ENCODE peak calls at places on chromosomes 12 and 14, in four cellular contexts. B, Z, I and J are unnamed samples.

GRCh38 chr12:124567673-124568373 is 411 bp upstream of the NCOR2 start:
- DNase-seq in B (peak), Z (peak), I (no peak), J (no peak)

GRCh38 chr12:34338751-34339150 is 316.5 kb downstream of the ALG10 start:
- DNase-seq in B (no peak), Z (no peak), I (no peak), J (no peak)

GRCh38 chr14:58171090-58171489 is 19.1 kb upstream of the ARMH4 start:
- DNase-seq in B (peak), Z (peak), I (peak), J (no peak)

GRCh38 chr12:3077572-3078081 is 448 bp downstream of the TSPAN9 start:
- DNase-seq in B (no peak), Z (peak), I (no peak), J (no peak)

GRCh38 chr14:97267509-97267908 is 470.3 kb downstream of the VRK1 start:
- DNase-seq in B (no peak), Z (no peak), I (no peak), J (no peak)

GRCh38 chr14:54364555-54365415 is 32.0 kb upstream of the CDKN3 start:
- DNase-seq in B (peak), Z (peak), I (no peak), J (peak)

GRCh38 chr12:71664411-71665108 is 459 bp downstream of the THAP2 start:
- DNase-seq in B (no peak), Z (no peak), I (no peak), J (no peak)

GRCh38 chr12:15962760-15963159 is 51.6 kb downstream of the DERA start:
- DNase-seq in B (no peak), Z (no peak), I (no peak), J (no peak)

GRCh38 chr12:127928615-127929014 is 338.4 kb upstream of the TMEM132C start:
- DNase-seq in B (no peak), Z (no peak), I (no peak), J (no peak)

GRCh38 chr14:28769358-28769757 is 2.8 kb downstream of the FOXG1 start:
- DNase-seq in B (no peak), Z (no peak), I (no peak), J (no peak)

GRCh38 chr14:104117341-104118005 is 20.9 kb upstream of the KIF26A start:
- DNase-seq in B (no peak), Z (no peak), I (no peak), J (no peak)

GRCh38 chr12:69738351-69739286 is at the start of gene RAB3IP:
- DNase-seq in B (peak), Z (peak), I (peak), J (no peak)

GRCh38 chr12:69555461-69555860 is 29.8 kb upstream of the CCT2 start:
- DNase-seq in B (no peak), Z (no peak), I (no peak), J (no peak)

GRCh38 chr12:104740668-104741067 is 217.4 kb downstream of the SLC41A2 start:
- DNase-seq in B (no peak), Z (no peak), I (no peak), J (no peak)

GRCh38 chr14:89435527-89436273 is 18.7 kb upstream of the FOXN3 start:
- DNase-seq in B (no peak), Z (no peak), I (no peak), J (no peak)

GRCh38 chr12:1857086-1857485 is 36.7 kb downstream of the LRTM2 start:
- DNase-seq in B (no peak), Z (no peak), I (no peak), J (no peak)

GRCh38 chr12:59820594-59821011 is 224.8 kb downstream of the SLC16A7 start:
- DNase-seq in B (no peak), Z (no peak), I (no peak), J (no peak)

GRCh38 chr14:72513994-72514659 is 379.8 kb downstream of the DPF3 start:
- DNase-seq in B (peak), Z (no peak), I (no peak), J (no peak)

GRCh38 chr14:97888331-97888730 is 1091.1 kb downstream of the VRK1 start:
- DNase-seq in B (no peak), Z (no peak), I (no peak), J (peak)

GRCh38 chr12:59570134-59570533 is 25.7 kb upstream of the SLC16A7 start:
- DNase-seq in B (no peak), Z (no peak), I (no peak), J (no peak)

GRCh38 chr14:58829594-58829993 is 191.8 kb downstream of the DACT1 start:
- DNase-seq in B (no peak), Z (no peak), I (no peak), J (no peak)

GRCh38 chr12:50401383-50402155 is 884 bp downstream of the LARP4 start:
- DNase-seq in B (peak), Z (no peak), I (no peak), J (no peak)

GRCh38 chr12:79886917-79887519 is 47.9 kb downstream of the PPP1R12A start:
- DNase-seq in B (peak), Z (no peak), I (no peak), J (no peak)

GRCh38 chr14:38257500-38257899 is 1.6 kb upstream of the CLEC14A start:
- DNase-seq in B (peak), Z (no peak), I (no peak), J (no peak)

GRCh38 chr12:51219345-51219744 is 1.5 kb upstream of the POU6F1 start:
- DNase-seq in B (no peak), Z (no peak), I (no peak), J (no peak)

GRCh38 chr12:47491516-47491915 is 214.3 kb downstream of the RPAP3 start:
- DNase-seq in B (no peak), Z (no peak), I (no peak), J (no peak)

GRCh38 chr12:57242329-57242690 is 8.7 kb downstream of the STAC3 start:
- DNase-seq in B (no peak), Z (peak), I (no peak), J (no peak)

GRCh38 chr14:75981426-75981825 is 369 bp downstream of the TGFB3 start:
- DNase-seq in B (peak), Z (no peak), I (no peak), J (no peak)

GRCh38 chr12:50120953-50121352 is 8.9 kb downstream of the COX14 start:
- DNase-seq in B (no peak), Z (no peak), I (no peak), J (no peak)

GRCh38 chr12:96014932-96015599 is 18.9 kb upstream of the HAL start:
- DNase-seq in B (no peak), Z (no peak), I (no peak), J (no peak)

GRCh38 chr14:60488175-60488574 is 2.3 kb upstream of the C14orf39 start:
- DNase-seq in B (no peak), Z (no peak), I (no peak), J (no peak)

GRCh38 chr14:35533357-35534129 is 421 bp upstream of the INSM2 start:
- DNase-seq in B (peak), Z (no peak), I (no peak), J (no peak)

GRCh38 chr14:67785270-67786109 is 30.9 kb downstream of the ZFYVE26 start:
- DNase-seq in B (no peak), Z (no peak), I (no peak), J (no peak)

GRCh38 chr14:103512701-103513611 is 9.7 kb downstream of the CKB start:
- DNase-seq in B (peak), Z (peak), I (no peak), J (no peak)

DNA sequence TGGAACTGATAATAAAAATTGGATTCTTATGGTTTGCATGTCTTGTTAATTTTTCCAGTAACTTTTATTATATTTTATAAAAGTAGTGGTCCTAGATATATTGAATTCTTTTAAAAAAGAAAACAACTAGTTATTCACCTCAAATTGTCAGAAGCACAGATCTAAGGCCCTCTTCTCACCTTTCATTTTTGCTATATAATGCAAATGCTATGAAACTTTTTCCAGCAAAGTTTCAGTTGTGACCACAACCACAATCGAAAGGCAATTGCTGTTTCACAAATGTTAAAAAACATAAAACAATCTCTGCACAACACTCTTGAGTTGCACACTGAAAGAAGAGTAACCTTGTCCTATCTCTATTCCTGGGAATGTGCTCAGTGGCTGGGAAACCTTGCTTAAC is 479.8 kb upstream of the FLRT2 start:
- DNase-seq in B (no peak), Z (no peak), I (no peak), J (no peak)
- TF ChIP-seq POLR2A in B (no peak), Z (no peak), I (no peak), J (no peak)

DNA sequence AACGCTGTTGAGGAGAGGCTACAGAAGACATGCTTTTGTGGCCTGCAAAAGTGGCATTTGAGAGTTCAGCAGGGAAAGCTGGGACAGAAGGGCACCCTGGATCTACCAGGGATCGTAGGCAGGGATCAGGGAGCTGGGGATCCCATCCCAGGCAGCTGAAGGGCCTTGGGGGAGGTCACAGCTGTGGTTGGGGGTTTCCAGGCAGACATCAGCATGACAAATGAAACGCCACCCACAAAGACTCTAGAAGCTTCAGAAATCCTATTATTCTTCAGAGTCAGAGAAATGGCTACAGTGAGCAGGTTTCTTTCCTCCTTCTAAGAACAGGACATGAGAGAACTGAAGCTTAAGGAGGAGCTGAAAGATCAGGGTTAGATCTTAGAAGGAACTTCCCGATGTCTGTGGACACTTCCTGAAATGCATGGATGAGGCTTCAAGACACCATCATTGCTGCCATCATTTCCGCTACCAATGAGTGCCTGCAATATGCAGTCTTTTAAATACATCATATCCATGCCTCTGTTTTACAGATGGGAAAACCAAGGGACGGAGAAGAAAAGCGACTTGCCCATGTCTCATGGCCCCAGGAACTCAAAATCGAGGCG is 104.3 kb downstream of the RBM19 start:
- DNase-seq in B (no peak), Z (no peak), I (no peak), J (no peak)
- TF ChIP-seq POLR2AphosphoS5 in B (no peak), Z (no peak), I (peak), J (no peak)

DNA sequence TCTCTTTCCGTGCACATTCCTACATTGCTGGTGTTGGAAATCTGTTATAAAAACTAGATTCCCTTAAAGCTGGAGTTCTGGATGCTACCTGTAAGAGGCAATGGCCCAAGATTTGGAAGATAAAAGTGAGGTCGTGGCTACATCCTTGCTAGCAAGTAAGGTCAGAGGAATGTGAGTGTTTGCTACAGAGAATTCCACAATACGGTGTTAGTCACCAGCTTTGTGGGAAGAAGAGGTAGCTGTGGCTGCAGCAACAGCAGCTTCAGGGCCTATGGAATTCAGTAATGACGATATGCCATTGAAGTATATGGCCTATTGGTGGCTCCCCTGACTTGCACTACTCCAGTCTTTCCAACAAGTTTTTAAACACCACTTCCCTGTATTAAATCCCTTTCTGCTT is 227.7 kb upstream of the TMEM260 start:
- DNase-seq in B (no peak), Z (no peak), I (no peak), J (no peak)
- TF ChIP-seq POLR2A in B (no peak), Z (no peak), I (no peak), J (no peak)

GRCh38 chr14:100129161-100129589 is 30.3 kb downstream of the DEGS2 start:
- DNase-seq in B (peak), Z (no peak), I (no peak), J (no peak)
- TF ChIP-seq POLR2AphosphoS5 in B (no peak), Z (no peak), I (no peak), J (no peak)

DNA sequence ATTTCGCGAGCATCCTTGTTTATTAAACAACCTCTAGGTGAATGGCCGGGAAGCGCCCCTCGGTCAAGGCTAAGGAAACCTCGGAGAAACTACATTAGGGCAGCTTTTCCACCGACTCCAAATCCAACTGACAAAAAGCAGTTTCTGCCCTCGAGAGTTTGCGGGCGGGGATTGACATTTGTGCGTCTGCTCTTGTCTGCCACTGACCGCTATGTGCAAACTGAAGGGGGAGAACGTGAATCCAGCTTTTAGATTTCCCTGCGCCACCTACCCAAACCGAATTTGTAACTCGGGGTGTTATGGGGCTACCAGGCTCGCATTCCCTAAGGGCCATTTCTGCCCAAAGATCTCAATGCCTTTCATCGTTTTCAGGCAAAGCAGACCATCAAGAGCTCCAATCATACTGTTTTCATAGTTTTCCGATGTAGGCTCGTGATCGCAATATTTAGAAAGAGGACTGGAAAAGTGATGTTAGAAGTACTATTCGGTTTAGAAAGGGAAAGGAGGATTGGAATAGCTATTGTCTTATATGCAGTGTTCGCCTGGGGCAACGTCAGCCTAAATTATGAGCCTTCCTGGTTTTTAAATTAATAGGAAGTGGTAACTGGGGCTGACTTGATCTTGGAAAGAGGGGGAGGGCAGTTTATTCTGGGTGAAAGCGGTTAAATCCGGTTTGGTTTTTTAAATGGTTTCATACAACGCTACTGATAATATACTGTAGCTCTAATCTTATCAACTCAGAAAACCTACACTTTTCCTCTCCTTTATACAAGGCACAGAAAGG is 45.4 kb downstream of the BCAT1 start:
- DNase-seq in B (peak), Z (no peak), I (no peak), J (no peak)
- TF ChIP-seq POLR2A in B (no peak), Z (no peak), I (no peak), J (no peak)

GRCh38 chr14:74902941-74903705 is 19.9 kb downstream of the RPS6KL1 start:
- DNase-seq in B (no peak), Z (no peak), I (no peak), J (no peak)

GRCh38 chr14:74907744-74908143 is 15.3 kb downstream of the RPS6KL1 start:
- DNase-seq in B (no peak), Z (no peak), I (no peak), J (no peak)

GRCh38 chr14:74906923-74907620 is 16.0 kb downstream of the RPS6KL1 start:
- DNase-seq in B (no peak), Z (no peak), I (no peak), J (no peak)

GRCh38 chr14:74904623-74905503 is 18.2 kb downstream of the RPS6KL1 start:
- DNase-seq in B (no peak), Z (no peak), I (no peak), J (no peak)

DNA sequence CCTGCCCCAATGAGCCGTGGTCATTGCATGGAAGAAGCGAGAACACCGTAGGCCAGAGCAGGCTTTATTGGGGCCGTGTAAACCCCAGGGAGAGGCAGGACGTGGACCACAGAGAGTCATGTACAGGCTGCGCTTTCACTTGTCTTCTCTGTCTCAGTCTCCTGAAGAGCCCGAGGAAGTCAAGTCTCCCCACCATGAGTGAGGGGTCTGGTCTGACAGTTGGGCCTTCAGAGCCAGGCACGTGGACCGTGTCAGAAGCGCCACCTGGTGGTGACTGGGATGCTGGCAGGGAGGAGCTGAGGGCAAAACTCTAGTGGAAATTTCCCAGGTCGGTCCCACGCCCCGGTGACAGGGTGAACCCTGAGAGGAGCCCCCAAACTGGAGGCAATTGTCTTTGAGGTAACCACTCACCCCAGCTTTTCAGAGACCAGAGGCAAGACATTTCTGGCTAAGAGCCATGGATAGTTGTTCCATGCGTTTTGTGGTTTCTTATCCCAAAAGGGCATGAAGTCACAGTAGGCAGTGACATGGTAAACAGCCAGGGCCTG is 17.4 kb downstream of the RPS6KL1 start:
- DNase-seq in B (peak), Z (no peak), I (no peak), J (no peak)
- TF ChIP-seq POLR2AphosphoS5 in B (peak), Z (no peak), I (peak), J (no peak)

GRCh38 chr14:65044596-65044959 is 57.7 kb downstream of the MAX start:
- DNase-seq in B (no peak), Z (no peak), I (no peak), J (no peak)
- TF ChIP-seq POLR2A in B (no peak), Z (no peak), I (no peak), J (no peak)